ENCODE peak calls at places on chromosomes 6 and 20, in five cellular contexts. C is ELF-1, F is WTC11, T is fibroblast of lung, K is LHCN-M2. X is an unnamed sample.

GRCh38 chr20:63898882-63899558 is 4.1 kb downstream of the DNAJC5 start:
- DNase-seq in C (no peak), F (no peak), T (no peak), K (no peak), X (no peak)

GRCh38 chr6:79466222-79466834 is 70.9 kb downstream of the LCA5 start:
- DNase-seq in C (no peak), F (no peak), T (peak), K (peak), X (no peak)

GRCh38 chr20:24668384-24668702 is 198.9 kb downstream of the SYNDIG1 start:
- DNase-seq in C (no peak), F (no peak), T (no peak), K (no peak), X (no peak)

GRCh38 chr6:884570-884969 is 191.6 kb upstream of the EXOC2 start:
- DNase-seq in C (no peak), F (no peak), T (no peak), K (no peak), X (no peak)

GRCh38 chr20:61934716-61935530 is 130.8 kb downstream of the TAF4 start:
- DNase-seq in C (peak), F (peak), T (no peak), K (no peak), X (no peak)

GRCh38 chr6:108115598-108116058 is 41.1 kb upstream of the OSTM1 start:
- DNase-seq in C (peak), F (peak), T (peak), K (no peak), X (peak)

GRCh38 chr6:139378226-139378625 is 3.8 kb upstream of the CITED2 start:
- DNase-seq in C (no peak), F (no peak), T (no peak), K (no peak), X (no peak)

GRCh38 chr20:50449789-50450492 is 60.2 kb upstream of the PTPN1 start:
- DNase-seq in C (no peak), F (no peak), T (no peak), K (no peak), X (no peak)

GRCh38 chr20:18971574-18971973 is 158.0 kb downstream of the SCP2D1 start:
- DNase-seq in C (no peak), F (no peak), T (no peak), K (no peak), X (no peak)

GRCh38 chr6:84779380-84779779 is 15.0 kb upstream of the TBX18 start:
- DNase-seq in C (no peak), F (no peak), T (no peak), K (no peak), X (no peak)

GRCh38 chr6:153090241-153090930 is 40.7 kb downstream of the RGS17 start:
- DNase-seq in C (no peak), F (no peak), T (peak), K (peak), X (no peak)

GRCh38 chr20:36792422-36792821 is 18.9 kb upstream of the DSN1 start:
- DNase-seq in C (peak), F (peak), T (peak), K (peak), X (no peak)

GRCh38 chr20:51910202-51911050 is 108.1 kb upstream of the SALL4 start:
- DNase-seq in C (peak), F (no peak), T (no peak), K (no peak), X (no peak)

GRCh38 chr6:152338335-152339125 is 298.6 kb downstream of the SYNE1 start:
- DNase-seq in C (peak), F (peak), T (peak), K (peak), X (peak)

GRCh38 chr6:82227770-82228169 is 19.8 kb downstream of the IBTK start:
- DNase-seq in C (no peak), F (no peak), T (no peak), K (no peak), X (no peak)

GRCh38 chr6:102458990-102459389 is 1065.5 kb downstream of the GRIK2 start:
- DNase-seq in C (no peak), F (peak), T (no peak), K (no peak), X (peak)

GRCh38 chr20:53389516-53389915 is 204.1 kb downstream of the ZNF217 start:
- DNase-seq in C (no peak), F (no peak), T (no peak), K (no peak), X (no peak)

GRCh38 chr6:25835442-25836283 is 3.8 kb upstream of the SLC17A1 start:
- DNase-seq in C (peak), F (no peak), T (no peak), K (no peak), X (peak)

GRCh38 chr20:25220021-25220730 is 24.7 kb downstream of the ENTPD6 start:
- DNase-seq in C (no peak), F (peak), T (no peak), K (no peak), X (no peak)

GRCh38 chr6:31639449-31639861 is 13.0 kb downstream of the BAG6 start:
- DNase-seq in C (no peak), F (no peak), T (no peak), K (peak), X (no peak)

GRCh38 chr6:11298651-11299420 is 66.4 kb upstream of the NEDD9 start:
- DNase-seq in C (peak), F (peak), T (no peak), K (no peak), X (no peak)

GRCh38 chr6:168301648-168302398 is 17.8 kb downstream of the DACT2 start:
- DNase-seq in C (peak), F (no peak), T (no peak), K (no peak), X (no peak)

GRCh38 chr6:78598966-78599365 is 268.4 kb upstream of the IRAK1BP1 start:
- DNase-seq in C (no peak), F (no peak), T (peak), K (peak), X (no peak)

GRCh38 chr20:32135983-32136515 is 26.5 kb downstream of the TM9SF4 start:
- DNase-seq in C (peak), F (no peak), T (no peak), K (no peak), X (no peak)

GRCh38 chr20:33450867-33451266 is 7.3 kb upstream of the SNTA1 start:
- DNase-seq in C (no peak), F (no peak), T (peak), K (peak), X (no peak)

GRCh38 chr6:136173519-136174507 is 76.3 kb downstream of the MTFR2 start:
- DNase-seq in C (peak), F (no peak), T (peak), K (no peak), X (no peak)

GRCh38 chr6:130922922-130923321 is 95.7 kb downstream of the SMLR1 start:
- DNase-seq in C (no peak), F (no peak), T (no peak), K (no peak), X (no peak)

GRCh38 chr20:39849664-39850063 is 839.4 kb downstream of the MAFB start:
- DNase-seq in C (peak), F (no peak), T (peak), K (peak), X (peak)

GRCh38 chr20:39568090-39568489 is 605.9 kb downstream of the DHX35 start:
- DNase-seq in C (no peak), F (no peak), T (no peak), K (no peak), X (no peak)

GRCh38 chr6:80520195-80520594 is 413.7 kb downstream of the BCKDHB start:
- DNase-seq in C (no peak), F (no peak), T (peak), K (peak), X (no peak)

GRCh38 chr6:44650947-44651346 is 263.4 kb downstream of the CDC5L start:
- DNase-seq in C (no peak), F (no peak), T (no peak), K (peak), X (no peak)

GRCh38 chr6:144893737-144894151 is 608.6 kb downstream of the UTRN start:
- DNase-seq in C (no peak), F (no peak), T (no peak), K (no peak), X (no peak)

GRCh38 chr6:24666097-24666615 is 543 bp downstream of the TDP2 start:
- DNase-seq in C (no peak), F (peak), T (peak), K (no peak), X (peak)

GRCh38 chr6:124199226-124199625 is 395.6 kb downstream of the NKAIN2 start:
- DNase-seq in C (no peak), F (no peak), T (no peak), K (no peak), X (no peak)

GRCh38 chr6:71965404-71965803 is 79.1 kb downstream of the RIMS1 start:
- DNase-seq in C (peak), F (peak), T (no peak), K (no peak), X (peak)